ENCODE peak calls at places on chromosomes 11 and 22, in five cellular contexts. W is GM12891, S is SK-N-SH, H is HepG2, G is K562. U is an unnamed sample.

GRCh38 chr11:88345408-88345807 is 7.9 kb upstream of the CTSC start:
- DNase-seq in W (no peak), H (no peak), S (no peak), G (no peak), U (no peak)

GRCh38 chr11:36160115-36160514 is 129.1 kb downstream of the COMMD9 start:
- DNase-seq in H (no peak), S (no peak), W (no peak), G (no peak), U (no peak)

GRCh38 chr11:57493507-57494503 is 21.7 kb downstream of the SLC43A1 start:
- DNase-seq in S (peak), G (peak), W (peak), H (peak), U (peak)

GRCh38 chr11:66845143-66845875 is 2.1 kb downstream of the RCE1 start:
- DNase-seq in S (no peak), G (no peak), W (no peak), H (no peak), U (no peak)

GRCh38 chr11:32259641-32260081 is 168.8 kb downstream of the RCN1 start:
- DNase-seq in S (no peak), G (no peak), W (peak), H (no peak), U (peak)

GRCh38 chr11:27717377-27717776 is 17.1 kb upstream of the BDNF start:
- DNase-seq in H (no peak), W (no peak), G (peak), S (peak), U (no peak)

GRCh38 chr22:23603266-23603665 is 23.2 kb upstream of the IGLL1 start:
- DNase-seq in H (no peak), G (no peak), W (no peak), S (no peak), U (no peak)

GRCh38 chr22:17578129-17578754 is 14.9 kb downstream of the SLC25A18 start:
- DNase-seq in S (no peak), W (no peak), G (no peak), H (peak), U (no peak)

GRCh38 chr11:111538407-111539114 is 2.0 kb upstream of the LAYN start:
- DNase-seq in W (no peak), H (peak), S (no peak), G (no peak), U (no peak)

GRCh38 chr22:46137218-46137766 is 13.0 kb upstream of the PPARA start:
- DNase-seq in S (no peak), W (no peak), G (no peak), H (no peak), U (no peak)

GRCh38 chr11:57527056-57527631 is 3.4 kb downstream of the TIMM10 start:
- DNase-seq in H (peak), G (peak), W (no peak), S (peak), U (no peak)

GRCh38 chr11:14894657-14895598 is 2.9 kb upstream of the CYP2R1 start:
- DNase-seq in S (no peak), W (no peak), H (no peak), G (no peak), U (no peak)

GRCh38 chr11:5967708-5968107 is 586 bp downstream of the OR56A5 start:
- DNase-seq in G (no peak), W (no peak), S (no peak), H (no peak), U (no peak)

GRCh38 chr11:73623651-73624050 is 22.7 kb upstream of the PLEKHB1 start:
- DNase-seq in W (no peak), H (no peak), S (no peak), G (no peak), U (no peak)

GRCh38 chr11:57751676-57752253 is at the start of gene BTBD18:
- DNase-seq in S (peak), H (peak), W (no peak), G (peak), U (no peak)

GRCh38 chr11:42555197-42555596 is 756.6 kb upstream of the API5 start:
- DNase-seq in G (no peak), H (no peak), S (no peak), W (no peak), U (no peak)

GRCh38 chr11:48020092-48020755 is 39.9 kb downstream of the PTPRJ start:
- DNase-seq in G (no peak), S (no peak), W (peak), H (no peak), U (no peak)

DNA sequence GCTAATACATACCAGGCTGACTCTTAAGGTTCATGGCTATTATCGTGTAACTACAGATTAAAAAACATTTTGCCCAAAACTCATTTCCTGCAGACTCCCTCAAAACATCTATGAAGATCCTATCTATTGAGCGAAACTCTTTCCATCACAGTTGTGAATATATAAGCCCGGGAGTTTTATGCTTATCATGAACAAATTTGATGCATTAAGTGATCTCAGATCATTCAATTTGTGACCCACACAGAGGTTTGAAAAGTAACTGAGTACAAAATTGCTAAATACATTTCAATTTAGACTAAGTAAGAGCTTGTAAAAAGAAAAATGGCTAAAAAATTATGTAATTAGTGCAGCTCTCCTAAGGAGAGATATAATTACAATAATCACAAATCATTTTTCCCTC is 1228.8 kb upstream of the TENM4 start:
- DNase-seq in S (peak), H (no peak), G (no peak), W (no peak), U (no peak)
- TF ChIP-seq TAF1 in S (no peak), H (no peak), G (no peak), W (no peak), U (no peak)

GRCh38 chr22:47331750-47332149 is 569.3 kb downstream of the TBC1D22A start:
- DNase-seq in S (no peak), H (no peak), W (no peak), G (no peak), U (no peak)
- TF ChIP-seq POLR2AphosphoS5 in S (no peak), H (no peak), W (no peak), G (no peak), U (no peak)

DNA sequence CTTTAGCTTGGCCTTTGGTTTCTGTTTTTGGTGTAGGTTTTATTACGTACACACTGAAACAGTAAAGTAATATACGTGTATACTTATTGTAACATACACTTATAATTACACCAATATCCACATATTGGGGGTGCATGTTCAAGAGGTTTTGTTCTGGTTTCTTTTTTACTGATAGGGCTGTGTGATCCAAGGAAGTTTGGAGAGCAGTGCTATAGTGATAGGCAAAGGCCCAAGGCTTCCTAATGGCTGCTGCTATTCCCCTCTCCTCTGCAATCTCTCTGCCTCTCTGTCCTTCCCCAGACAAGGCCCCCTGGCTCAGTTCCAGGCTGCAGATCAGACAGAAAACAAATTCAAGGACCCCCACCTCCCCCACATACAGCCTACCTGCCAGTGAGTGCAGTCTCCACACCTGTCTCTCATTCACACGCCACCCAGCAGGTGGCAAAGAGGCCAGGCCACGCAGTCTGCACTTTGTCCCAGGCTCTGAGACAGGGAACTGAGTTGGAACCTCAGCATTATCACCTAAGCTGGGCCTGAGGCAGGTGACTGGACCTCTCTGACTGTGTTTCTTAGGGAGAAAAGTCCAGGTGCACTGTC is 15.1 kb downstream of the TMEM184B start:
- DNase-seq in W (no peak), G (no peak), S (no peak), H (no peak), U (no peak)
- TF ChIP-seq TAF1 in W (no peak), G (no peak), S (no peak), H (no peak), U (no peak)

DNA sequence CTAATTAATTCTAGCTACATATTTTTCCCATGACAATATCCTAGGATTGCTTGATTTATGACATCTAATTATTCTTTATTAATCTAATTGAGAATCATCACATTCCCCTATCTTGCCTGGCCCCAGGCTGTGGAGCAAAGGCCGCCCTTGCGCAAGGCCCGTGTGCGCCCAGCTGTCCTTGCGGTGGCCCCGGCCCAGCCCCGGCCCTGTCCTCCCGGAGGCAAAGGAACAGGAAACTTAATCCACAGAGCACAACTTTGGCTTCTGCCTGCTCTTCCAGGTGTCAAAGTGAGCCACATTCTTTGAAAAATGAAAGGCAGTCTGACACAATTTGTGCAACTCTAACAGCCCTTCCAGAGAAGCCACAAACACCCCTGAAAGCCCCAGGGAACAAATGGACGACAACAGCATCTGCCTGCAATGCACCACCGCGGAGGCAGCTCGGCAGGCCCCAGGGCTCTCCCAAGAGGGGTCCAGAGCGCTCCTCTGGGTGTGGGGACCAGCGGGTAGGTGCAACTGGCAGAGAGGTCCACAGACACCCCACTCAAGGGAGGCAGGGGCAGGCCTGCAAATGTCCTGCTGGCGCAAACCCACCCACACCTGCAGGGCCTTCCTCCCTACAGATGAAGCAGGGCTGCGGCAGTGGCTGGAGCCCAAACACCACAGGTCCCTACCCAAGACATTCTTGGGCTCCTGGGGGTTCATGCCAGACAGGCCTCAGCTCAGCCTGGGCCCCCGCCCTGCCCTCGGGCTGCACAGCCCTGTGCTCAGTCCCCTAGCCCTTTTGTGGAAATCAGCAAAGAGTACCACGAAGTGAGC is 30.3 kb downstream of the GNB1L start:
- DNase-seq in H (peak), G (no peak), W (peak), S (no peak), U (no peak)
- TF ChIP-seq POLR2AphosphoS5 in H (peak), G (no peak), W (no peak), S (no peak), U (no peak)

DNA sequence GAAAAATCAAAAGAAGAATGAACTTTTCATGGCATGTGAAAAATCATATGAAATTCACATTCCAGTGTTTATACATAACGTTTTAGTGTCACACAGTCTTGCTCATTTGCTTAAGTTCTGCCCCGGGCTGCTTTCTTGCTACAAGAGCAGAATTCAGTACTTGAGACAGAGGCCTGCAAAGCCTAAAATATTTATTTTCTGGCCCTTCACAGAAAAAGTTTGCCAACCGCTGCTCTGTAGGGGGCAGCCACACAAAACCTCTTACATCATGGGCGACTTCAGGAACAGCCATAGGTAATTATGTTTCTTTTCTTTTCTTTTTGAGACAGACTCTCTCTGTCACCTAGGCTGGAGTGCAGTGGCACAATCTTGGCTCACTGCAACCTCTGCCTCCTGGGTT is 1.0 kb upstream of the ATG2A start:
- DNase-seq in G (no peak), W (no peak), S (no peak), H (peak), U (no peak)
- TF ChIP-seq TAF1 in G (peak), W (no peak), S (no peak), H (no peak), U (no peak)

U was measured in GM12892.